ENCODE peak calls at places on chromosomes 1 and 21, in eight cellular contexts. X is neural progenitor cell; K is AG04449; N is fibroblast of mammary gland; U is mesothelial cell of epicardium; O is CD8-positive, alpha-beta T cell; J is H1; P is A549. C is an unnamed sample.

GRCh38 chr1:93735722-93736121 is 54.1 kb upstream of the BCAR3 start:
- DNase-seq in X (no peak), K (peak), N (peak), U (no peak), O (no peak), J (no peak), P (no peak), C (peak)

GRCh38 chr1:42950146-42950480 is 8.6 kb downstream of the SLC2A1 start:
- DNase-seq in X (no peak), K (no peak), N (peak), U (no peak), O (no peak), J (no peak), P (no peak), C (peak)

GRCh38 chr1:18918417-18918816 is 16.1 kb upstream of the ALDH4A1 start:
- DNase-seq in X (no peak), K (no peak), N (no peak), U (no peak), O (no peak), J (no peak), P (no peak), C (no peak)

GRCh38 chr1:61997123-61997522 is 197.5 kb upstream of the L1TD1 start:
- DNase-seq in X (no peak), K (no peak), N (no peak), U (no peak), O (no peak), J (no peak), P (no peak), C (no peak)

GRCh38 chr1:218424528-218424927 is 79.4 kb downstream of the TGFB2 start:
- DNase-seq in X (peak), K (no peak), N (no peak), U (no peak), O (no peak), J (no peak), P (no peak), C (peak)

GRCh38 chr1:183278736-183279591 is 92.9 kb downstream of the LAMC2 start:
- DNase-seq in X (no peak), K (no peak), N (peak), U (no peak), O (no peak), J (no peak), P (no peak), C (peak)

GRCh38 chr1:231684333-231685244 is 58.0 kb downstream of the DISC1 start:
- DNase-seq in X (no peak), K (no peak), N (no peak), U (no peak), O (no peak), J (no peak), P (no peak), C (no peak)

GRCh38 chr1:10734900-10735602 is 61.4 kb downstream of the CASZ1 start:
- DNase-seq in X (peak), K (no peak), N (no peak), U (no peak), O (no peak), J (no peak), P (no peak), C (no peak)

GRCh38 chr1:154859786-154860153 is 10.3 kb downstream of the KCNN3 start:
- DNase-seq in X (no peak), K (no peak), N (no peak), U (no peak), O (no peak), J (no peak), P (no peak), C (no peak)

GRCh38 chr1:65177457-65177856 is 29.5 kb downstream of the AK4 start:
- DNase-seq in X (no peak), K (no peak), N (peak), U (no peak), O (no peak), J (no peak), P (no peak), C (peak)

GRCh38 chr1:61337981-61338848 is 255.9 kb downstream of the NFIA start:
- DNase-seq in X (peak), K (peak), N (peak), U (peak), O (no peak), J (peak), P (peak), C (peak)

GRCh38 chr1:193537266-193538003 is 351.0 kb upstream of the B3GALT2 start:
- DNase-seq in X (no peak), K (no peak), N (no peak), U (no peak), O (no peak), J (no peak), P (no peak), C (no peak)

GRCh38 chr1:115624859-115625258 is 16.9 kb upstream of the VANGL1 start:
- DNase-seq in X (no peak), K (no peak), N (no peak), U (no peak), O (no peak), J (no peak), P (no peak), C (peak)

GRCh38 chr1:93573940-93574469 is 107.6 kb downstream of the BCAR3 start:
- DNase-seq in X (no peak), K (no peak), N (no peak), U (no peak), O (no peak), J (no peak), P (no peak), C (no peak)

GRCh38 chr1:2452583-2453315 is 23.3 kb upstream of the PLCH2 start:
- DNase-seq in X (no peak), K (no peak), N (peak), U (no peak), O (no peak), J (no peak), P (no peak), C (peak)

GRCh38 chr1:78619803-78620579 is at the start of gene IFI44L:
- DNase-seq in X (no peak), K (no peak), N (peak), U (peak), O (peak), J (no peak), P (no peak), C (peak)

GRCh38 chr1:186094170-186094569 is 280.9 kb downstream of the TPR start:
- DNase-seq in X (no peak), K (peak), N (peak), U (no peak), O (no peak), J (no peak), P (no peak), C (peak)

GRCh38 chr21:38954450-38955059 is 148.8 kb downstream of the ETS2 start:
- DNase-seq in X (no peak), K (no peak), N (no peak), U (no peak), O (no peak), J (no peak), P (no peak), C (no peak)

GRCh38 chr1:201713093-201713810 is 115.7 kb upstream of the IPO9 start:
- DNase-seq in X (no peak), K (peak), N (peak), U (no peak), O (no peak), J (no peak), P (peak), C (peak)

GRCh38 chr1:208242829-208243521 is 1.2 kb downstream of the PLXNA2 start:
- DNase-seq in X (peak), K (no peak), N (peak), U (peak), O (no peak), J (no peak), P (no peak), C (peak)

GRCh38 chr1:183892351-183892793 is 87.5 kb downstream of the RGL1 start:
- DNase-seq in X (no peak), K (no peak), N (peak), U (no peak), O (no peak), J (no peak), P (no peak), C (peak)

GRCh38 chr1:55844322-55844721 is 629.2 kb upstream of the USP24 start:
- DNase-seq in X (no peak), K (no peak), N (no peak), U (no peak), O (no peak), J (no peak), P (no peak), C (no peak)

DNA sequence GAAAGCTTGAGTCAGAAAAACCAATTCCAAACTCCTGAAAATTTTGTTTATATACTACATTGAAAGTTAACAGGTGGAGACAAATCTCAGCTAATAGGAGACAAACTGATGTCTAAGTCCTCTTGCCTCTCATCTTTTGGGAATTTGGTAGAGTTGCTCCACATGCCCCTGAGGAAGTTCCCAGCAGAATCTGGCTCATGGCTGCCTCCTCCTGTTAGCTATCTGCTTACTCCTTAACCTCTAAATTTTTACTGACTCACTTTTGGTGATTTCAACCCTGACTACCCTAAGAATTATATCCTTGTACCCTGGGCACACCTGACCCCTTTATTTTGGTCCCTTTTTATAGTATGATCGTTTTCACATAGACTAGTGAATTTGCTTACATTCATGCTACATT is 633.7 kb upstream of the USP24 start:
- DNase-seq in X (peak), K (no peak), N (peak), U (no peak), O (no peak), J (peak), P (no peak), C (peak)
- TF ChIP-seq CTCF in X (peak), K (peak), N (peak), U (no peak), O (no peak), J (peak), P (no peak), C (peak)

GRCh38 chr1:165828103-165828558 is 717 bp downstream of the UCK2 start:
- DNase-seq in X (peak), K (no peak), N (peak), U (peak), O (peak), J (no peak), P (peak), C (peak)
- TF ChIP-seq CTCF in X (no peak), K (no peak), N (no peak), U (no peak), O (no peak), J (no peak), P (no peak), C (peak)

DNA sequence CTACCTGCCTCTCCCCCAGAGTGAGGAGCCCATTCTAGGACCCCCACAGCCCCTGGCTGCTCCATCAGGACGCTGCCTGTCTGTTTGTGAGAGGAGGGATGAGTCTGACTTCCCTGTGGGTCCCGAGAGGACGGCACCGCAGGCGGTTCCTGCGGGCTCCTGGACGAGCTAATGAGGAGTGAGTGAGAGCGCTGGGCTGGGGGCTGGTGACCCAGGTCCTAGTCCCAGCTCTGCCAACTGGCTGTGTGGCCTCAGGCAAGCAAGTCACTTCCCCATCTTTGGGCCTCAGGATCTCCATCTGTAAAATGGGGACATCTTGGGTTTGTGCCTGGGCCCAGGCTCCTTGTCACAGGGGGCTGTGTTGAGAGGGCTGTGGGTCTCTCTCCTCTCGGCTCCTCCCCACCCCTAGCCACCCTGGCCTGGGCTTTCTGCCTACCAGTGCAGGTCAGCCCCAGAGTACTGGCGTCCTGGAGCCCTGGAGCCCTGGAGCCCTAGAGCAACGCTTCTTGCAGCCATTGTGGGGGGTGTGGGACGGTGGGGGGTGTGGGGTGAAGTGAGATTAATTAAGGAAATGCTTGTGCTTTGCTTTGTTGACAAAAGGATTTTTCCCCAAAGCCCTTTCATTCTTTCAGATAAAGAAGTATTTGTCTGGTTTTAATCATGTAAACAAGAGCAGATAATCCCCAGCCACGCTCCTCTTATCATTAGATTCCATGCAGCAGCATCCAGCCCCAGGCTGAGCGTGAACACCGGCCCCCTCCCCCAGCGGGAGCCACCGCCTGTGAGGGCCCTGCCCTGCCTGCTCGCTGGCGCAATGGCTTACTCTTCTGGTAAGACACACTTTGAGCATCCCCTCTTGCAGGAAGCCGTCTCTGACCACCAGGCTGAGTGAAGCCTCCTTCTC is 26.8 kb downstream of the SLC1A7 start:
- DNase-seq in X (peak), K (no peak), N (no peak), U (peak), O (no peak), J (no peak), P (no peak), C (no peak)
- TF ChIP-seq CTCF in X (no peak), K (no peak), N (no peak), U (no peak), O (no peak), J (no peak), P (no peak), C (no peak)

DNA sequence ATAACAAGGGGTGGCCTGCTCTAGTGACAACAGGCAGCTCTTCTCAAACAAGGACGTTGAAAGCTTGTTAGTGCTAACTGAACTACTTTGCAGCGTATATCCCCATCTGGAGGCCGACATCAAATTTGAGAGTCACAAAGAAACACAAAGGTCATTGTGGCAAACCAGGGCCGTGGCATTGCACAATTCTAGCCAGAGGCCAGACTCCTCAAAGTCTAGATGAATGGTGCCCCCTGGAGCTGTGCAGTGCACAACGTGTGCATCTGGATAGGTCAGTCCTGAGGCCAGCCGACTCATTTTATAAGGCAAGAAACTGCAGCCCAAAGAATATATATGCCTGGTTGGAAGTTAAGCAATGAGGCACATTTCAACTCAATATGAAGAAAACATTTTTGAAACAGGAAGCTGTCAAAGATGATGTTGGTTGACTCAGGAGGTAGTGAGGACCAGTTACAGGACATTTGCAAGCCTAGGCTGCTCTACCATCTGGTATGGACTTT is 459.3 kb upstream of the RUNX1 start:
- DNase-seq in X (peak), K (no peak), N (peak), U (no peak), O (no peak), J (peak), P (no peak), C (peak)
- TF ChIP-seq CTCF in X (peak), K (no peak), N (peak), U (no peak), O (no peak), J (peak), P (no peak), C (peak)

DNA sequence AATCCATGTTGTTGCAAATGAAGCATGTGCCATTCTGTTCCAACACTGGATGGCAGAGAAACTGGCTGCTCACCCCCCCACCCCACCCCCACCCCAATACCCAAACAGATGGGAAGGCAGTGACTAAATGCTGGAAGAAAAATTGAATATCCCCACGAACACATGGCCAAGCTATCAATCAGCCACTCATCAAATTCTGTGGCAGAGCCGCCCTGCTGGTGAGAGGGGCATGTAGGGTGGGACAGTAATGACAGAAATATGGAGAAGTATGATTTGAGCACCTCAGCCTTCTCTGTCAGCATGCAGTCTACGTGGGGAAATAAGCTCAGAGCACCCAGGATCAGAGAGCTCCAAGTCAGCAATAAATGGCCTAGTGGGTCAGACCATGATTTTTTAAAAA is 34.1 kb downstream of the OPTC start:
- DNase-seq in X (peak), K (no peak), N (no peak), U (no peak), O (no peak), J (no peak), P (no peak), C (no peak)
- TF ChIP-seq CTCF in X (no peak), K (no peak), N (no peak), U (no peak), O (no peak), J (no peak), P (no peak), C (peak)

DNA sequence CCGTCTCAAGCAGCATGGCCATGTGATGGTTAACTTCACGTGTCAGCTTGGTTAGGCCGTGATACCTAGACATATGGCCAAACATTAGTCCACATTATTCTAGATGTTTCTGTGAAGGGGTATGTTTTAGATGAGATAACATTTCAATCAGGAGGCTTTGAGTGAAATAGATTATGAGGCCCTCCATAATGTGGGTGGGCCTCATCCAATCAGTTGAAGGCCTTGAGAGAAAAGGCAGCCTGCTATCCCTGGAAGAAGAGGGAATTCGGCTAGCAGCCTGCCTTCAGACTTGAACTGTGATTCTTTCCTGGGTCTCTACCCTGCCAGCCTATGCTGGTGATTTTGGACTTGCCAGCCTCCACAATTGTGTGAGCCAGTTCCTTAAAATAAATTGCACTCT is 90.1 kb downstream of the ZSCAN20 start:
- DNase-seq in X (no peak), K (no peak), N (no peak), U (no peak), O (no peak), J (no peak), P (no peak), C (no peak)
- TF ChIP-seq CTCF in X (no peak), K (no peak), N (no peak), U (no peak), O (no peak), J (no peak), P (no peak), C (no peak)

C was measured in PC-3.